ENCODE peak calls at places on chromosomes 12 and 14, in four cellular contexts. S is CD14-positive monocyte, N is cardiac fibroblast, D is nephron progenitor cell. L is an unnamed sample.

GRCh38 chr14:71474291-71474690 is 457.9 kb upstream of the RGS6 start:
- DNase-seq in S (no peak), N (no peak), D (no peak), L (no peak)

GRCh38 chr12:88579941-88580871 is at the start of gene KITLG:
- DNase-seq in S (no peak), D (peak), N (peak), L (peak)

GRCh38 chr12:131785763-131786330 is 42.3 kb upstream of the MMP17 start:
- DNase-seq in N (no peak), S (no peak), D (no peak), L (no peak)

GRCh38 chr14:72613196-72613974 is 280.5 kb downstream of the DPF3 start:
- DNase-seq in S (no peak), D (no peak), N (peak), L (no peak)

GRCh38 chr12:58907326-58907855 is 12.9 kb downstream of the LRIG3 start:
- DNase-seq in D (no peak), N (no peak), S (no peak), L (no peak)

GRCh38 chr12:26557326-26557725 is 275.7 kb downstream of the ITPR2 start:
- DNase-seq in S (no peak), N (no peak), D (no peak), L (no peak)

GRCh38 chr12:6961278-6961694 is 9.2 kb downstream of the PHB2 start:
- DNase-seq in D (no peak), N (peak), S (peak), L (peak)

GRCh38 chr12:107184359-107184980 is 91.1 kb upstream of the CRY1 start:
- DNase-seq in S (no peak), N (no peak), D (no peak), L (no peak)

GRCh38 chr12:10641735-10642500 is 28.5 kb upstream of the MAGOHB start:
- DNase-seq in S (no peak), N (peak), D (no peak), L (no peak)

GRCh38 chr14:105881021-105881930 is 354.9 kb downstream of the TMEM121 start:
- DNase-seq in S (peak), D (no peak), N (no peak), L (no peak)

GRCh38 chr12:66035289-66035961 is 95.1 kb downstream of the LLPH start:
- DNase-seq in S (no peak), N (peak), D (no peak), L (no peak)

GRCh38 chr12:101021911-101022388 is 188.1 kb downstream of the SLC5A8 start:
- DNase-seq in S (no peak), D (no peak), N (peak), L (no peak)

GRCh38 chr14:49497725-49498348 is 88.3 kb downstream of the RPS29 start:
- DNase-seq in N (peak), D (peak), S (no peak), L (peak)

GRCh38 chr12:93990832-93991748 is 157.3 kb upstream of the PLXNC1 start:
- DNase-seq in S (no peak), N (peak), D (peak), L (peak)

GRCh38 chr14:74349757-74350156 is 1.5 kb downstream of the VRTN start:
- DNase-seq in S (no peak), D (no peak), N (no peak), L (peak)

GRCh38 chr12:129719426-129719825 is 184.4 kb downstream of the TMEM132D start:
- DNase-seq in N (no peak), D (no peak), S (no peak), L (no peak)

GRCh38 chr14:90968025-90968424 is 92.4 kb downstream of the RPS6KA5 start:
- DNase-seq in N (peak), D (no peak), S (no peak), L (no peak)

GRCh38 chr12:116123511-116124258 is 153.8 kb downstream of the MED13L start:
- DNase-seq in S (peak), N (peak), D (peak), L (no peak)

GRCh38 chr12:87667378-87667777 is 361.8 kb downstream of the C12orf50 start:
- DNase-seq in N (peak), D (no peak), S (no peak), L (no peak)

GRCh38 chr14:70188608-70189540 is at the start of gene SLC8A3:
- DNase-seq in N (peak), D (peak), S (no peak), L (no peak)

GRCh38 chr14:26606729-26607128 is 8.9 kb upstream of the NOVA1 start:
- DNase-seq in D (no peak), N (peak), S (no peak), L (no peak)

GRCh38 chr12:90441431-90441830 is 513.5 kb downstream of the CCER1 start:
- DNase-seq in N (no peak), D (no peak), S (no peak), L (no peak)
- TF ChIP-seq CTCF in N (no peak), D (no peak), S (no peak), L (no peak)

GRCh38 chr12:118436002-118436724 is 59.8 kb downstream of the SUDS3 start:
- DNase-seq in S (no peak), N (peak), D (peak), L (no peak)
- TF ChIP-seq CTCF in S (no peak), N (peak), D (peak), L (peak)

GRCh38 chr12:55631743-55632142 is 4.9 kb upstream of the OR10P1 start:
- DNase-seq in S (no peak), N (no peak), D (no peak), L (no peak)
- TF ChIP-seq CTCF in S (no peak), N (no peak), D (no peak), L (no peak)

DNA sequence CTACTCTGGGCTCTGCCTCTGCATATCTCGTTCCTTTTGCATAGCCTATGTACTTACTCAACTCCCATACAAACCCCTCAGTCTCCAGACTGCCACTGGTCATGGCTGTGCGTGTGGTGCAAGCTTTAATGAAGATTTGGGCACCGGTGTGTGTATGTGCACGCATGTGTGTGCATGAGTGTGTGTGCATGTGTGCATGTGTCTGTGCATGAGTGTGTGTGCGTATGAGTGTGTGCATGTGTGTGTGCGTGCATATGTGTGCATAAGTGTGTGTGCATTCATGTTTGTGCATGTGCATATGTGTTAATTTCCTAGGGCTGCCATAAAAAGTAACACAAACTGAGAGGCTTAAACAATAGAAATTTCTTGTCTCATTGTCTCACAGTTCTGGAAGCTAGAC is 17.1 kb upstream of the TBPL2 start:
- DNase-seq in D (no peak), S (no peak), N (no peak), L (no peak)
- TF ChIP-seq CTCF in D (no peak), S (no peak), N (no peak), L (no peak)

DNA sequence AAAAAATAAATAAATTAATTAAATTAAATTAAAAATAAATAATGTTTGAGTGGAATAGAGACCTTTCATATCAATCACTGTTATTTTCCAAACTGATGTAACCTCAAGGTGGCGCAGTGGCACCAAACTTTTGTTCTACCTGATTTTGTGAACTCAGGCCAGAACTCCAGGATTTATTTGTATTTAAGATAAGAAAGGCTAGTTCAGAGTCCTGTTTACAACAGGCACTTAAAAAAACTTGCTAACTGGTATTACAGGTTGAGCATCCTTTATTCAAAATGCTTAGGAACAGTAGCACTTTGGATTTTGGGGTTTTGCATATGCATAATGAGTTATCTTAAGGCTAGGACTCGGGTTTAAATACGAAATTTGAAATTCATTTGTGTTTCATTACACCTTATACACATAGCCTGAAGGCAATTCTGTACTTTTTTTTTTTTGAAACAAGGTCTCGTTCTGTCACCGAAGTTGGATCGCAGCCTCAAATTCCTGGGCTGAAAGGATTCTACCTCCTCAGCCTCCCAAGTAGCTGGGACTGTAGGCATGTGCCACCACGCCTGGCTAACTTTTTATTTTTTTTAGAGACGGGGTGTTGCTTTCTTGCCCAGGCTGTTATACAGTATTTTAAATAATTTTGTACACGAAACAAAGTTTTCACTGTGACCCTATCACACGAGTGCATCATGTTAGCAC is 32.4 kb downstream of the YY1 start:
- DNase-seq in N (peak), S (no peak), D (no peak), L (peak)
- TF ChIP-seq CTCF in N (peak), S (peak), D (no peak), L (peak)

DNA sequence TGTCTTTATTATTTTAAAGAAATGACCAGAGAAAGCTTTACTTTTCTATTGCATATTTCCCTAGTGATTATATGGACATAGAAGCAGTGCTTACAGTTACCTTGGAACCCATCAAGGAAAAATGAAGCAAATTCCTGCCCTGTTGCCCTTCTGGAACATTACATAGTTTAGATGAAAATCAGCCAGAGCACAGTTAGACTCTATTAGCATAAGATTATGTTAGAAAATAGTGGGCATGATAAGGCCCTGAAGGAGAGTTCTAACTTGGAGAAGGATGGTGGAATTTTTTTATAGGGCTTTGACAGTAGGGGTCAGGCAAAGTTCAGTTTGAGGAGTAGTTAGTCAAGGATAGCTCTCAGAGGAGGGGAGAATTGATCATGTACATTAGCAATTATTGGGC is 74.3 kb downstream of the FUT8 start:
- DNase-seq in D (no peak), N (no peak), S (no peak), L (no peak)
- TF ChIP-seq CTCF in D (no peak), N (no peak), S (no peak), L (no peak)

GRCh38 chr12:12645485-12645884 is 33.8 kb downstream of the CREBL2 start:
- DNase-seq in N (peak), D (no peak), S (no peak), L (no peak)
- TF ChIP-seq CTCF in N (peak), D (no peak), S (peak), L (peak)

L was measured in Caco-2.